ENCODE peak calls at places on chromosomes 6 and 20, in eight cellular contexts. One of them, this sample, is unnamed.

GRCh38 chr20:63941282-63942060 is 14.7 kb downstream of the UCKL1 start:
- DNase-seq in adrenal gland: peak; percentile 74
- DNase-seq in cardiac fibroblast: peak; percentile 24
- DNase-seq in SHP77: no peak
- DNase-seq in anterior cingulate cortex: no peak
- DNase-seq in HCT116: no peak
- DNase-seq in NB4: no peak
- DNase-seq in GM19239: peak; percentile 81
- DNase-seq in this sample: peak; percentile 35

GRCh38 chr6:154488802-154489437 is 21.6 kb downstream of the CNKSR3 start:
- DNase-seq in adrenal gland: no peak
- DNase-seq in cardiac fibroblast: peak; percentile 56
- DNase-seq in SHP77: no peak
- DNase-seq in anterior cingulate cortex: no peak
- DNase-seq in HCT116: peak; percentile 44
- DNase-seq in NB4: no peak
- DNase-seq in GM19239: no peak
- DNase-seq in this sample: peak; percentile 76

GRCh38 chr6:107066697-107067659 is 39.0 kb downstream of the MTRES1 start:
- DNase-seq in adrenal gland: no peak
- DNase-seq in cardiac fibroblast: no peak
- DNase-seq in SHP77: no peak
- DNase-seq in anterior cingulate cortex: no peak
- DNase-seq in HCT116: no peak
- DNase-seq in NB4: no peak
- DNase-seq in GM19239: no peak
- DNase-seq in this sample: no peak

GRCh38 chr6:140663094-140663493 is 1288.6 kb upstream of the CITED2 start:
- DNase-seq in adrenal gland: no peak
- DNase-seq in cardiac fibroblast: no peak
- DNase-seq in SHP77: no peak
- DNase-seq in anterior cingulate cortex: no peak
- DNase-seq in HCT116: no peak
- DNase-seq in NB4: no peak
- DNase-seq in GM19239: no peak
- DNase-seq in this sample: no peak

GRCh38 chr20:32534661-32535240 is 50.4 kb downstream of the NOL4L start:
- DNase-seq in adrenal gland: no peak
- DNase-seq in cardiac fibroblast: no peak
- DNase-seq in SHP77: no peak
- DNase-seq in anterior cingulate cortex: no peak
- DNase-seq in HCT116: no peak
- DNase-seq in NB4: peak; percentile 47
- DNase-seq in GM19239: no peak
- DNase-seq in this sample: no peak

GRCh38 chr6:55886185-55886836 is 10.9 kb upstream of the BMP5 start:
- DNase-seq in adrenal gland: no peak
- DNase-seq in cardiac fibroblast: peak; percentile 32
- DNase-seq in SHP77: peak; percentile 3
- DNase-seq in anterior cingulate cortex: no peak
- DNase-seq in HCT116: peak; percentile 3
- DNase-seq in NB4: peak; percentile 5
- DNase-seq in GM19239: no peak
- DNase-seq in this sample: peak; percentile 6

GRCh38 chr6:33724281-33725023 is 13.0 kb upstream of the UQCC2 start:
- DNase-seq in adrenal gland: no peak
- DNase-seq in cardiac fibroblast: no peak
- DNase-seq in SHP77: no peak
- DNase-seq in anterior cingulate cortex: no peak
- DNase-seq in HCT116: no peak
- DNase-seq in NB4: no peak
- DNase-seq in GM19239: no peak
- DNase-seq in this sample: no peak

GRCh38 chr6:166658792-166659150 is 31.7 kb upstream of the RPS6KA2 start:
- DNase-seq in adrenal gland: peak; percentile 24
- DNase-seq in cardiac fibroblast: no peak
- DNase-seq in SHP77: no peak
- DNase-seq in anterior cingulate cortex: no peak
- DNase-seq in HCT116: no peak
- DNase-seq in NB4: no peak
- DNase-seq in GM19239: no peak
- DNase-seq in this sample: no peak

GRCh38 chr20:51447097-51447764 is 95.3 kb downstream of the NFATC2 start:
- DNase-seq in adrenal gland: peak; percentile 87
- DNase-seq in cardiac fibroblast: peak; percentile 96
- DNase-seq in SHP77: no peak
- DNase-seq in anterior cingulate cortex: no peak
- DNase-seq in HCT116: peak; percentile 86
- DNase-seq in NB4: no peak
- DNase-seq in GM19239: no peak
- DNase-seq in this sample: peak; percentile 94

GRCh38 chr6:128068110-128068460 is 167.2 kb upstream of the THEMIS start:
- DNase-seq in adrenal gland: no peak
- DNase-seq in cardiac fibroblast: no peak
- DNase-seq in SHP77: no peak
- DNase-seq in anterior cingulate cortex: no peak
- DNase-seq in HCT116: no peak
- DNase-seq in NB4: no peak
- DNase-seq in GM19239: no peak
- DNase-seq in this sample: no peak

GRCh38 chr6:23591761-23592160 is 534.3 kb upstream of the NRSN1 start:
- DNase-seq in adrenal gland: no peak
- DNase-seq in cardiac fibroblast: no peak
- DNase-seq in SHP77: no peak
- DNase-seq in anterior cingulate cortex: no peak
- DNase-seq in HCT116: no peak
- DNase-seq in NB4: no peak
- DNase-seq in GM19239: no peak
- DNase-seq in this sample: no peak

GRCh38 chr20:51156796-51157119 is 133.9 kb upstream of the KCNG1 start:
- DNase-seq in adrenal gland: no peak
- DNase-seq in cardiac fibroblast: peak; percentile 8
- DNase-seq in SHP77: no peak
- DNase-seq in anterior cingulate cortex: no peak
- DNase-seq in HCT116: no peak
- DNase-seq in NB4: no peak
- DNase-seq in GM19239: no peak
- DNase-seq in this sample: no peak

GRCh38 chr20:9200196-9200595 is 131.3 kb downstream of the PLCB4 start:
- DNase-seq in adrenal gland: no peak
- DNase-seq in cardiac fibroblast: peak; percentile 49
- DNase-seq in SHP77: no peak
- DNase-seq in anterior cingulate cortex: no peak
- DNase-seq in HCT116: no peak
- DNase-seq in NB4: no peak
- DNase-seq in GM19239: no peak
- DNase-seq in this sample: peak; percentile 40

GRCh38 chr6:113375950-113376846 is 480.9 kb upstream of the MARCKS start:
- DNase-seq in adrenal gland: no peak
- DNase-seq in cardiac fibroblast: peak; percentile 85
- DNase-seq in SHP77: no peak
- DNase-seq in anterior cingulate cortex: no peak
- DNase-seq in HCT116: no peak
- DNase-seq in NB4: no peak
- DNase-seq in GM19239: no peak
- DNase-seq in this sample: peak; percentile 68

This sample was measured in AG08395.